ENCODE peak calls at places on chromosome 16, in five cellular contexts. One of them, this sample, is unnamed.
A peak's percentile ranks its signal among the peaks of the same experiment; 100 is the strongest.

GRCh38 chr16:57235128-57236092 is 9.6 kb upstream of the ARL2BP start:
- DNase-seq in K562: peak; percentile 23
- DNase-seq in GM12878: no peak
- DNase-seq in H1: no peak
- DNase-seq in HepG2: peak; percentile 29
- DNase-seq in this sample: no peak

GRCh38 chr16:66886346-66886745 is 6.0 kb downstream of the PDP2 start:
- DNase-seq in HepG2: no peak
- DNase-seq in H1: no peak
- DNase-seq in GM12878: no peak
- DNase-seq in K562: no peak
- DNase-seq in this sample: no peak

GRCh38 chr16:66845791-66846221 is 1.6 kb downstream of the CA7 start:
- DNase-seq in K562: no peak
- DNase-seq in H1: no peak
- DNase-seq in HepG2: no peak
- DNase-seq in GM12878: no peak
- DNase-seq in this sample: no peak

GRCh38 chr16:11108466-11108805 is 147.6 kb downstream of the SOCS1 start:
- DNase-seq in K562: no peak
- DNase-seq in HepG2: no peak
- DNase-seq in GM12878: no peak
- DNase-seq in H1: no peak
- DNase-seq in this sample: no peak

GRCh38 chr16:23678430-23679273 is at the start of gene PLK1:
- DNase-seq in GM12878: peak; percentile 37
- DNase-seq in HepG2: peak; percentile 90
- DNase-seq in K562: peak; percentile 88
- DNase-seq in H1: peak; percentile 74
- DNase-seq in this sample: peak; percentile 88

GRCh38 chr16:15404792-15405191 is 9.2 kb downstream of the MPV17L start:
- DNase-seq in K562: no peak
- DNase-seq in HepG2: no peak
- DNase-seq in GM12878: no peak
- DNase-seq in H1: no peak
- DNase-seq in this sample: peak; percentile 23

GRCh38 chr16:22677024-22677830 is 136.7 kb upstream of the HS3ST2 start:
- DNase-seq in GM12878: no peak
- DNase-seq in K562: no peak
- DNase-seq in HepG2: no peak
- DNase-seq in H1: no peak
- DNase-seq in this sample: no peak

GRCh38 chr16:30904114-30904780 is 7.8 kb downstream of the CTF1 start:
- DNase-seq in H1: no peak
- DNase-seq in K562: no peak
- DNase-seq in HepG2: no peak
- DNase-seq in GM12878: no peak
- DNase-seq in this sample: no peak

GRCh38 chr16:17359778-17360177 is 111.0 kb downstream of the XYLT1 start:
- DNase-seq in K562: no peak
- DNase-seq in GM12878: no peak
- DNase-seq in H1: no peak
- DNase-seq in HepG2: no peak
- DNase-seq in this sample: no peak

GRCh38 chr16:81170824-81171223 is 67.7 kb upstream of the BCO1 start:
- DNase-seq in K562: no peak
- DNase-seq in GM12878: no peak
- DNase-seq in H1: no peak
- DNase-seq in HepG2: no peak
- DNase-seq in this sample: no peak

GRCh38 chr16:31438414-31438813 is 4.2 kb downstream of the ZNF843 start:
- DNase-seq in H1: no peak
- DNase-seq in K562: no peak
- DNase-seq in HepG2: no peak
- DNase-seq in GM12878: no peak
- DNase-seq in this sample: no peak

GRCh38 chr16:66344533-66345145 is 21.9 kb upstream of the CDH5 start:
- DNase-seq in HepG2: peak; percentile 29
- DNase-seq in H1: no peak
- DNase-seq in K562: peak; percentile 35
- DNase-seq in GM12878: no peak
- DNase-seq in this sample: peak; percentile 31

GRCh38 chr16:20243731-20244281 is 83.5 kb downstream of the GP2 start:
- DNase-seq in GM12878: no peak
- DNase-seq in HepG2: no peak
- DNase-seq in H1: no peak
- DNase-seq in K562: no peak
- DNase-seq in this sample: no peak

GRCh38 chr16:9082422-9082821 is 9.0 kb upstream of the HAPSTR1 start:
- DNase-seq in H1: no peak
- DNase-seq in HepG2: no peak
- DNase-seq in K562: no peak
- DNase-seq in GM12878: no peak
- DNase-seq in this sample: no peak

GRCh38 chr16:17194190-17194780 is 276.5 kb downstream of the XYLT1 start:
- DNase-seq in GM12878: no peak
- DNase-seq in H1: peak; percentile 70
- DNase-seq in HepG2: no peak
- DNase-seq in K562: peak; percentile 72
- DNase-seq in this sample: no peak

GRCh38 chr16:77211880-77212735 is 12.9 kb downstream of the SYCE1L start:
- DNase-seq in K562: peak; percentile 88
- DNase-seq in H1: peak; percentile 80
- DNase-seq in HepG2: no peak
- DNase-seq in GM12878: no peak
- DNase-seq in this sample: peak; percentile 83

GRCh38 chr16:58426960-58427359 is 34.7 kb downstream of the GINS3 start:
- DNase-seq in K562: no peak
- DNase-seq in HepG2: no peak
- DNase-seq in H1: no peak
- DNase-seq in GM12878: no peak
- DNase-seq in this sample: no peak

GRCh38 chr16:55678061-55678935 is 22.5 kb downstream of the SLC6A2 start:
- DNase-seq in K562: no peak
- DNase-seq in GM12878: no peak
- DNase-seq in HepG2: no peak
- DNase-seq in H1: no peak
- DNase-seq in this sample: no peak

GRCh38 chr16:1929578-1930337 is 11.5 kb upstream of the HS3ST6 start:
- DNase-seq in H1: peak; percentile 57
- DNase-seq in K562: peak; percentile 98
- DNase-seq in GM12878: no peak
- DNase-seq in HepG2: peak; percentile 55
- DNase-seq in this sample: peak; percentile 88

GRCh38 chr16:88842308-88842756 is 14.4 kb downstream of the GALNS start:
- DNase-seq in K562: no peak
- DNase-seq in HepG2: no peak
- DNase-seq in H1: no peak
- DNase-seq in GM12878: no peak
- DNase-seq in this sample: no peak

GRCh38 chr16:1379863-1380174 is 28.1 kb downstream of the GNPTG start:
- DNase-seq in K562: no peak
- DNase-seq in GM12878: no peak
- DNase-seq in H1: no peak
- DNase-seq in HepG2: peak; percentile 32
- DNase-seq in this sample: no peak

GRCh38 chr16:70646260-70647241 is at the start of gene IL34:
- DNase-seq in K562: no peak
- DNase-seq in HepG2: no peak
- DNase-seq in GM12878: no peak
- DNase-seq in H1: no peak
- DNase-seq in this sample: no peak

GRCh38 chr16:88681084-88681680 is 5.1 kb downstream of the SNAI3 start:
- DNase-seq in HepG2: peak; percentile 60
- DNase-seq in K562: peak; percentile 60
- DNase-seq in H1: peak; percentile 39
- DNase-seq in GM12878: no peak
- DNase-seq in this sample: peak; percentile 62

GRCh38 chr16:31711344-31711845 is 162.2 kb upstream of the ZNF267 start:
- DNase-seq in GM12878: no peak
- DNase-seq in HepG2: no peak
- DNase-seq in H1: no peak
- DNase-seq in K562: peak; percentile 16
- DNase-seq in this sample: no peak

GRCh38 chr16:81779540-81780320 is 639 bp downstream of the PLCG2 start:
- DNase-seq in GM12878: no peak
- DNase-seq in HepG2: no peak
- DNase-seq in H1: no peak
- DNase-seq in K562: peak; percentile 46
- DNase-seq in this sample: peak; percentile 48

GRCh38 chr16:17304124-17304813 is 166.5 kb downstream of the XYLT1 start:
- DNase-seq in HepG2: no peak
- DNase-seq in GM12878: no peak
- DNase-seq in K562: no peak
- DNase-seq in H1: no peak
- DNase-seq in this sample: no peak

GRCh38 chr16:68244481-68244902 is 681 bp upstream of the PLA2G15 start:
- DNase-seq in GM12878: no peak
- DNase-seq in K562: peak; percentile 33
- DNase-seq in HepG2: no peak
- DNase-seq in H1: no peak
- DNase-seq in this sample: no peak

GRCh38 chr16:88760424-88761142 is 24.4 kb downstream of the PIEZO1 start:
- DNase-seq in GM12878: no peak
- DNase-seq in H1: no peak
- DNase-seq in HepG2: no peak
- DNase-seq in K562: no peak
- DNase-seq in this sample: no peak

GRCh38 chr16:49456763-49457162 is 83.2 kb downstream of the C16orf78 start:
- DNase-seq in HepG2: no peak
- DNase-seq in K562: no peak
- DNase-seq in H1: no peak
- DNase-seq in GM12878: no peak
- DNase-seq in this sample: no peak

GRCh38 chr16:1407749-1408148 is 6.8 kb downstream of the UNKL start:
- DNase-seq in H1: no peak
- DNase-seq in HepG2: no peak
- DNase-seq in K562: no peak
- DNase-seq in GM12878: no peak
- DNase-seq in this sample: no peak

GRCh38 chr16:74774223-74775139 is at the start of gene FA2H:
- DNase-seq in H1: peak; percentile 58
- DNase-seq in GM12878: no peak
- DNase-seq in HepG2: peak; percentile 86
- DNase-seq in K562: peak; percentile 97
- DNase-seq in this sample: peak; percentile 96

GRCh38 chr16:65306313-65306712 is 184.4 kb upstream of the CDH11 start:
- DNase-seq in GM12878: no peak
- DNase-seq in K562: no peak
- DNase-seq in H1: no peak
- DNase-seq in HepG2: no peak
- DNase-seq in this sample: no peak

GRCh38 chr16:78761427-78761826 is 662.0 kb downstream of the WWOX start:
- DNase-seq in GM12878: peak; percentile 34
- DNase-seq in HepG2: no peak
- DNase-seq in H1: no peak
- DNase-seq in K562: no peak
- DNase-seq in this sample: no peak

GRCh38 chr16:66750279-66751134 is 902 bp downstream of the DYNC1LI2 start:
- DNase-seq in GM12878: no peak
- DNase-seq in H1: no peak
- DNase-seq in K562: no peak
- DNase-seq in HepG2: no peak
- DNase-seq in this sample: no peak

GRCh38 chr16:12147681-12148479 is 171.3 kb downstream of the SNX29 start:
- DNase-seq in K562: no peak
- DNase-seq in GM12878: no peak
- DNase-seq in H1: peak; percentile 21
- DNase-seq in HepG2: no peak
- DNase-seq in this sample: no peak
- TF ChIP-seq HDAC2 in K562: no peak
- TF ChIP-seq HDAC2 in GM12878: no peak
- TF ChIP-seq HDAC2 in H1: no peak
- TF ChIP-seq HDAC2 in HepG2: no peak
- TF ChIP-seq HDAC2 in this sample: no peak

DNA sequence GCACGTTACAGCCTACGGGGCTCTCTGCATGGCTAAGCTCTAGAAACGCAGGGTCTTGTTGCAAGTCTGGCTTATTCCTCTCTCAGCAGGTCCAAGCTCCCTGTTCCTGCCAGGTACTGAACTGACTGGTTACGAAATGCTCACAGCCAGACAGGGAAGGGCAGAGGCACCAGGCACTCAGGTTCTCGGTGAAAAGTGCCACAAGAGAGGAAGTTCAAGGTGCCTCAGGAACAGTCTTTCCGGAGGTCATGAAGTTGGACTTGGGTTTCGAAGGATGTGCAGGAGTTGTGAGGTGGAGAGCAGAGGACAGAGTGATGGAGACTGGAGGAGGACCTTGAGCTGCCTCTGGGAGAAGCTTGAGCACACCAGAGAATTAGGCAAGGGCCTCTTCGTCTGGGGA is 124.7 kb upstream of the GSE1 start:
- DNase-seq in H1: no peak
- DNase-seq in HepG2: no peak
- DNase-seq in GM12878: no peak
- DNase-seq in K562: no peak
- DNase-seq in this sample: no peak
- H3K4me2 ChIP-seq in H1: no peak overlapping the region
- H3K4me2 ChIP-seq in HepG2: no peak overlapping the region
- H3K4me2 ChIP-seq in GM12878: no peak overlapping the region
- H3K4me2 ChIP-seq in K562: no peak overlapping the region
- H3K4me2 ChIP-seq in this sample: no peak overlapping the region

GRCh38 chr16:72785886-72786285 is 262.0 kb downstream of the ZFHX3 start:
- DNase-seq in H1: no peak
- DNase-seq in GM12878: no peak
- DNase-seq in HepG2: no peak
- DNase-seq in K562: no peak
- DNase-seq in this sample: no peak
- TF ChIP-seq HDAC2 in H1: no peak
- TF ChIP-seq HDAC2 in GM12878: no peak
- TF ChIP-seq HDAC2 in HepG2: no peak
- TF ChIP-seq HDAC2 in K562: no peak
- TF ChIP-seq HDAC2 in this sample: no peak

GRCh38 chr16:85463672-85464071 is 149.4 kb upstream of the GSE1 start:
- DNase-seq in HepG2: no peak
- DNase-seq in H1: no peak
- DNase-seq in GM12878: no peak
- DNase-seq in K562: no peak
- DNase-seq in this sample: no peak
- H3K4me2 ChIP-seq in HepG2: peak overlapping the region; percentile 6
- H3K4me2 ChIP-seq in H1: no peak overlapping the region
- H3K4me2 ChIP-seq in GM12878: no peak overlapping the region
- H3K4me2 ChIP-seq in K562: peak overlapping the region; percentile 63
- H3K4me2 ChIP-seq in this sample: no peak overlapping the region

DNA sequence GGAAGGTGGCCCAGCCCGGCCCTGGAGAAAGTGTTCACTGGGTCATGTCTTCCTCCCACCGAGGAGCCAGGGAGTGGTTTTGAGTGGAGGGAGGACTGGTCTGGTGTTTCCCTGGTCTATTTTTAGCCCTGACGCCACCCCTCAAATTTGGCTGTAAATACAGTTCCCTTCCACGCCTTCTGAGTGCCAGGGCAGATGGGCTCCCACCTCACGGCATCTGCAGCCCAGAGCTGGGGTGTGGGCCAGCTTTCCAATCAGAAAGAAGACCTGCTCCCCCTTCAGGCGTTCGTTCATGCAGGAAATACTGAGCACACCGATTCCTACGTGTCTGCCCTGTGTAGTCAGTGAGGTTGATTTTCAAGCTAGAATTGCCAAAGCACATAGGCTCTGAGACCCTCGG is 53.7 kb downstream of the SNX20 start:
- DNase-seq in K562: no peak
- DNase-seq in GM12878: no peak
- DNase-seq in H1: no peak
- DNase-seq in HepG2: no peak
- DNase-seq in this sample: no peak
- TF ChIP-seq HDAC2 in K562: no peak
- TF ChIP-seq HDAC2 in GM12878: no peak
- TF ChIP-seq HDAC2 in H1: no peak
- TF ChIP-seq HDAC2 in HepG2: no peak
- TF ChIP-seq HDAC2 in this sample: no peak

This sample was measured in A549.